ENCODE peak calls at places on chromosomes 2 and 18, in five cellular contexts. U is WTC11, B is A549, Q is HepG2, N is GM12878. R is an unnamed sample.

GRCh38 chr2:29262681-29263260 is 147.6 kb downstream of the CLIP4 start:
- DNase-seq in Q (no peak), B (no peak), N (no peak), U (no peak), R (no peak)

GRCh38 chr2:234839285-234839684 is 112.5 kb upstream of the SH3BP4 start:
- DNase-seq in Q (peak), U (no peak), N (no peak), B (peak), R (no peak)

GRCh38 chr2:225493420-225494099 is 94.0 kb downstream of the NYAP2 start:
- DNase-seq in U (no peak), N (no peak), B (no peak), Q (no peak), R (no peak)

GRCh38 chr2:159939946-159940345 is 122.5 kb downstream of the PLA2R1 start:
- DNase-seq in B (peak), Q (peak), N (peak), U (no peak), R (no peak)

GRCh38 chr2:209382775-209383174 is 41.1 kb upstream of the MAP2 start:
- DNase-seq in N (no peak), B (no peak), Q (no peak), U (no peak), R (no peak)

GRCh38 chr2:10931710-10932255 is 20.0 kb downstream of the KCNF1 start:
- DNase-seq in B (no peak), N (no peak), Q (no peak), U (no peak), R (no peak)

GRCh38 chr2:176637497-176638166 is 368.4 kb downstream of the MTX2 start:
- DNase-seq in B (peak), U (peak), Q (no peak), N (no peak), R (no peak)

GRCh38 chr2:216679658-216680024 is 15.7 kb downstream of the IGFBP5 start:
- DNase-seq in B (no peak), Q (no peak), U (no peak), N (no peak), R (no peak)

GRCh38 chr2:45980161-45980852 is 316.9 kb upstream of the EPAS1 start:
- DNase-seq in N (no peak), U (no peak), Q (no peak), B (no peak), R (no peak)

GRCh38 chr2:45331034-45331786 is 279.9 kb downstream of the SRBD1 start:
- DNase-seq in Q (peak), B (peak), U (no peak), N (no peak), R (no peak)

GRCh38 chr2:234564719-234565118 is 67.8 kb upstream of the ARL4C start:
- DNase-seq in Q (no peak), U (no peak), N (no peak), B (no peak), R (no peak)

GRCh38 chr2:26326514-26326913 is 19.4 kb upstream of the SELENOI start:
- DNase-seq in B (no peak), U (no peak), N (no peak), Q (no peak), R (no peak)

GRCh38 chr2:109410021-109410815 is 203.5 kb downstream of the SEPTIN10 start:
- DNase-seq in U (peak), N (no peak), B (no peak), Q (no peak), R (no peak)

GRCh38 chr18:5582054-5582453 is 38.3 kb upstream of the EPB41L3 start:
- DNase-seq in B (no peak), N (no peak), Q (no peak), U (peak), R (no peak)

GRCh38 chr18:51137891-51138290 is 59.6 kb downstream of the MEX3C start:
- DNase-seq in B (no peak), U (no peak), Q (no peak), N (no peak), R (no peak)

GRCh38 chr2:150624001-150624401 is 136.5 kb upstream of the RND3 start:
- DNase-seq in B (no peak), Q (no peak), N (peak), U (no peak), R (no peak)

GRCh38 chr2:48315847-48316194 is 214.1 kb upstream of the STON1 start:
- DNase-seq in Q (peak), U (peak), B (peak), N (no peak), R (peak)

GRCh38 chr2:218856168-218856895 is 3.3 kb upstream of the WNT6 start:
- DNase-seq in U (no peak), Q (no peak), N (no peak), B (no peak), R (no peak)

GRCh38 chr2:156310773-156311172 is 21.7 kb downstream of the NR4A2 start:
- DNase-seq in Q (no peak), B (no peak), N (no peak), U (no peak), R (no peak)

GRCh38 chr2:39836638-39837037 is 57.6 kb upstream of the THUMPD2 start:
- DNase-seq in Q (no peak), U (no peak), N (no peak), B (peak), R (no peak)

GRCh38 chr2:207743514-207743913 is 26.2 kb downstream of the FZD5 start:
- DNase-seq in Q (no peak), N (no peak), B (no peak), U (no peak), R (no peak)

GRCh38 chr2:169285528-169285927 is 76.8 kb downstream of the LRP2 start:
- DNase-seq in U (no peak), B (no peak), Q (no peak), N (no peak), R (no peak)

GRCh38 chr18:50009772-50010171 is 185.2 kb downstream of the MYO5B start:
- DNase-seq in N (peak), B (peak), Q (peak), U (peak), R (peak)

GRCh38 chr18:23433360-23433759 is 19.7 kb upstream of the RIOK3 start:
- DNase-seq in U (no peak), B (no peak), Q (no peak), N (no peak), R (peak)

GRCh38 chr2:134189009-134189717 is 64.7 kb upstream of the MGAT5 start:
- DNase-seq in N (no peak), U (no peak), B (peak), Q (no peak), R (no peak)

DNA sequence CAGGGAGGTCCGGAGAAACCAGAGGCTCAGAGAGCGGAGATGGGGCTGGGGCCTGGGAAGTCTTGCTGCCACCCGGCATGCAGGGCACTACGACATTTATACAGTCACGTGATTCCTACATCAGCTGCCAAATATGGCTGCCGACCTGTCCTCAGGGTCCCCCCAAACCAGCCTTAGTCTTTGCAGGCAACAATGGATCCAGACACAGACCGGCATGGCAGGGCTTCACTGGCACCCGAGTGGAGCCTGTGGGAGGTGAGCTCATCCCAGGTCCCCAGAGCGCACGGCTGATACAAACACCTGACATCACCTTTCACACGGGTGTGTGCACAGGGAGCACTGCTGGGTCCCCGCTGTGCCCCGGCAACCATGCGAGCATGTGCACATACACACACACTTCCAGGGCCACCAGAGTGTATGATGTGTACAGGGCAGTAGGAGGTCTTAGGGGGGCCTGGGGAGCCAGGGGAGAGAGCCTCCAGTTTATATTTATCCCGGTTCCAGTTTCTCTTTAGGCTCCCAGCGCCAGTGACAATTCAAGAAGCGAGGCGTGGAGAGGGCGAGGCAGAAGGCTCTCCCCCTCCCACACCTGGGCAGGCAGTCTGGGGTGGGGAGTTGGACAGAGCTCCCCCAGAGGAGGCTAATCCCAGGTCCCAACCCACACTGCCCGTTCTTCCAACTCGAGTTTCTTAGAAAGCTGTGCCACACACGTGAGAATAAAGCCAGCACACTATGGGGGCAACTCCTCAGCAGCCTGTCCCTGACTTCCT is 2.7 kb downstream of the SEMA4C start:
- DNase-seq in Q (no peak), U (no peak), N (no peak), B (no peak), R (no peak)
- TF ChIP-seq ESRRA in Q (no peak), U (no peak), N (no peak), B (no peak), R (no peak)

GRCh38 chr2:224110811-224111210 is 71.7 kb upstream of the SERPINE2 start:
- DNase-seq in N (no peak), Q (no peak), B (no peak), U (no peak), R (no peak)
- TF ChIP-seq ESRRA in N (no peak), Q (no peak), B (no peak), U (no peak), R (no peak)

DNA sequence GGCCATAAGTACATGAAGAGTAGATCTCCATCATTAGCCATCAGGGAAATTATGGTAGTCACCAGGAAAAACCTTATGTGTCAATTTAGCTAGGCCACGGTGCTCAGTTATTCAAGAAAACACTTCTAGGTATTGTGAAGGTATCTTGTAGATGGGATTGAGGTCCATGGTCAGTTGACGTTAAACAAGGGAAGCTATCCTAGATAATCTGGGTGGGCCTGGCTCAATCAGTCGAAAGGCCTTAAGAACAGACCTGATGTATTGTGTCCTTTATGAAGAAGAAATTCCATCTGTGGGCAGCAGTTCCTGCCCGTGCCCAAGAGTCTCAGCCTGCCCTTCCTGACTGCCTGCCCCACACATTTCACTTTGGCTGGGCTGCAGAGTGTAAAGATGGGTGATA is 16.7 kb upstream of the CNGA3 start:
- DNase-seq in N (no peak), B (no peak), Q (no peak), U (no peak), R (no peak)
- TF ChIP-seq ESRRA in N (no peak), B (no peak), Q (no peak), U (no peak), R (no peak)

GRCh38 chr2:231030725-231031124 is 6.6 kb upstream of the C2orf72 start:
- DNase-seq in B (no peak), U (no peak), Q (no peak), N (no peak), R (no peak)
- TF ChIP-seq ESRRA in B (no peak), U (no peak), Q (no peak), N (no peak), R (no peak)

DNA sequence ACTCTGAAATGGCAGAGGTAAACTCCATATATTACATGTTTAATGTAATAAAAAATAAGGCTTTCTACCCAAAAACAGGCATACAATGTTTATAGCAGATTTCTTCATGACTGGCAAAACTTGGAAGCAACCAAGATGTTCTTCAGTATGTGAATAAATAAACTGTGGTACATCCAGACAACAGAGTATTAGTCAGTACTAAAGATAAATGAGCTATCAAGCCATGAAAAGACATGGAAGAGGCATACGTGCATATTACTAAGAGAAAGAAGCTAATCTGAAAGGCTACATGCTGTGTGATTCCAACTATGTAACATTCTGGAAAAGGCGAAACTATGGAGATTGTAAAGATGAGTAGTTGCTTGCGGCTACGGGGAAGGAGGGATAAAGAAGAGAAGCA is 97.4 kb downstream of the OSR1 start:
- DNase-seq in U (no peak), N (no peak), B (no peak), Q (no peak), R (no peak)
- TF ChIP-seq ESRRA in U (no peak), N (no peak), B (no peak), Q (no peak), R (no peak)

DNA sequence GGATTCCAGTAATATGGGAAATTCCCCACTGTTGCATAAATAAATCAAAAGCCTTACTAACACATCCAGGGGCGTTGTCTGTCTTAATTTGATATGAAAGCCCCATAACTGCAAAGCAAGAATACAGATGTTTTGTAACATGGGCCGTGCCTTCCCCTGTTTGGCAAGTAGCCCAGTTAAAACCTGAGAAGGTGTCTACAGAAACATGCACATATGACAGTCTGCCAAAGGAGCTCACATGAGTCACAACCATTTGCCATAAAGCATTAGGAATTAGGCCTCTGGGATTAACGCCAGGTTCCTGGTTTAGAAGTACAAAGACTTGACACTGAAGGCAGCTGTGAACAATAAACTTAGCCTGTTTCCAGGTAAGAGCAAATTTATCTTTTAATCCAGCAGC is 43.1 kb upstream of the LONRF2 start:
- DNase-seq in Q (no peak), B (peak), U (no peak), N (no peak), R (no peak)
- TF ChIP-seq ESRRA in Q (no peak), B (no peak), U (no peak), N (no peak), R (no peak)

GRCh38 chr2:197076652-197077051 is 150.1 kb upstream of the PGAP1 start:
- DNase-seq in U (no peak), Q (no peak), N (no peak), B (no peak), R (no peak)

GRCh38 chr2:197077336-197077735 is 150.8 kb upstream of the PGAP1 start:
- DNase-seq in Q (no peak), B (no peak), N (no peak), U (no peak), R (no peak)

GRCh38 chr2:197079832-197080555 is 153.5 kb upstream of the PGAP1 start:
- DNase-seq in U (no peak), B (no peak), N (no peak), Q (no peak), R (no peak)

GRCh38 chr2:197079414-197079813 is 152.9 kb upstream of the PGAP1 start:
- DNase-seq in Q (no peak), B (no peak), U (no peak), N (no peak), R (no peak)

DNA sequence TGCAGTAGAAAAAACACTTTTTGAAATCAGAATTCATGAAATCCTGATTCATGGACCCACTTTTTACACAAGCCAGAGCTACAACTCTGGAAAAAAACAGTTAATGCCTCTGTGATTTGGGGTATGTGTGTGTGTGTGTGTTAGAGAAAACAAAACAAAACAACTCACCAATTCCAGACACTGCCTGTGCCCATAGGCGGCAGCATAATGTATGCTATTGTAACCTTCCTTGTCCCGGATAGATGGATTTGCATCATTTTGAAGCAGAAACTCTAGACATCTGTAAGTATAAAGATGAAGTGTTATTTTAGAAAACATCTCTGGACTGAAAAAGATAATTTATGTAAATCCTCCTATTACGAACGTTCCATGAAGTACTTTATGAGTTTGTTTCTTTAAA is 152.0 kb upstream of the PGAP1 start:
- DNase-seq in Q (no peak), U (no peak), B (no peak), N (no peak), R (no peak)
- TF ChIP-seq ESRRA in Q (no peak), U (no peak), B (no peak), N (no peak), R (no peak)